ENCODE peak calls at places on chromosomes 13 and 19, in five cellular contexts. E, B, I, H and V are unnamed samples.
A peak's percentile ranks its signal among the peaks of the same experiment; 100 is the strongest.

GRCh38 chr13:46340631-46341111 is 46.4 kb downstream of the RUBCNL start:
- DNase-seq in I (no peak), E (no peak), B (no peak), H (no peak), V (no peak)

GRCh38 chr13:106524108-106524507 is 11.4 kb downstream of the EFNB2 start:
- DNase-seq in I (no peak), H (no peak), B (no peak), E (no peak), V (no peak)

GRCh38 chr13:69856331-69856730 is 251.3 kb upstream of the ATXN8OS start:
- DNase-seq in B (peak; percentile 44), I (no peak), E (no peak), H (no peak), V (no peak)

GRCh38 chr13:98065468-98065867 is 77.4 kb upstream of the FARP1 start:
- DNase-seq in I (no peak), H (no peak), B (no peak), E (no peak), V (no peak)

GRCh38 chr19:40247735-40248262 is 21.3 kb upstream of the CCNP start:
- DNase-seq in H (no peak), B (no peak), I (no peak), E (no peak), V (no peak)

GRCh38 chr13:45950343-45950995 is 98.9 kb upstream of the SIAH3 start:
- DNase-seq in H (no peak), E (no peak), I (no peak), B (no peak), V (no peak)

GRCh38 chr13:101092985-101093384 is 323.3 kb downstream of the NALCN start:
- DNase-seq in B (no peak), E (no peak), I (no peak), H (no peak), V (no peak)

GRCh38 chr19:21765151-21765550 is 2.2 kb downstream of the ZNF100 start:
- DNase-seq in E (no peak), B (no peak), H (no peak), I (no peak), V (no peak)

GRCh38 chr13:47175172-47175806 is 278.4 kb upstream of the HTR2A start:
- DNase-seq in I (no peak), B (no peak), H (peak; percentile 73), E (no peak), V (peak; percentile 62)

GRCh38 chr19:18503971-18504885 is 17.6 kb downstream of the ELL start:
- DNase-seq in B (no peak), H (no peak), I (no peak), E (no peak), V (no peak)

GRCh38 chr19:49224856-49225255 is 67.3 kb downstream of the TRPM4 start:
- DNase-seq in B (peak; percentile 74), H (no peak), E (peak; percentile 9), I (peak; percentile 17), V (no peak)

GRCh38 chr19:741506-742131 is 9.3 kb upstream of the MISP start:
- DNase-seq in I (no peak), H (no peak), E (no peak), B (peak; percentile 70), V (no peak)

GRCh38 chr13:40438999-40439797 is 227.2 kb downstream of the FOXO1 start:
- DNase-seq in B (no peak), E (no peak), H (no peak), I (no peak), V (no peak)

GRCh38 chr19:20259615-20260014 is 92.6 kb downstream of the ZNF486 start:
- DNase-seq in H (no peak), I (no peak), B (no peak), E (no peak), V (no peak)

GRCh38 chr19:27833031-27833430 is 1379.9 kb downstream of the UQCRFS1 start:
- DNase-seq in I (no peak), B (no peak), E (no peak), H (no peak), V (no peak)

GRCh38 chr19:47176071-47176626 is 45.5 kb downstream of the SAE1 start:
- DNase-seq in E (no peak), I (no peak), B (no peak), H (peak; percentile 74), V (no peak)

GRCh38 chr13:51453959-51454703 is 1.3 kb upstream of the INTS6 start:
- DNase-seq in E (peak; percentile 28), H (no peak), I (no peak), B (peak; percentile 35), V (no peak)

GRCh38 chr19:2089001-2089711 is 7.0 kb downstream of the MOB3A start:
- DNase-seq in I (no peak), E (no peak), B (no peak), H (no peak), V (no peak)

GRCh38 chr13:35723820-35724219 is 247.3 kb upstream of the MAB21L1 start:
- DNase-seq in I (no peak), B (no peak), H (no peak), E (no peak), V (no peak)

GRCh38 chr13:99756281-99756680 is 215.3 kb downstream of the ZIC5 start:
- DNase-seq in E (no peak), I (no peak), H (no peak), B (no peak), V (no peak)

GRCh38 chr19:32798201-32798600 is 71.4 kb downstream of the SLC7A9 start:
- DNase-seq in E (no peak), H (no peak), B (no peak), I (no peak), V (no peak)

GRCh38 chr19:12801466-12802266 is at the start of the genes PRDX2 and THSD8:
- DNase-seq in B (peak; percentile 93), I (no peak), E (peak; percentile 74), H (no peak), V (no peak)

GRCh38 chr13:85825454-85825853 is 26.2 kb upstream of the SLITRK6 start:
- DNase-seq in B (no peak), I (no peak), H (no peak), E (no peak), V (no peak)

GRCh38 chr19:10421240-10421948 is 1.1 kb downstream of the PDE4A start:
- DNase-seq in E (no peak), B (no peak), I (no peak), H (no peak), V (no peak)

GRCh38 chr19:32581704-32582164 is 744 bp downstream of the PDCD5 start:
- DNase-seq in B (peak; percentile 57), I (no peak), H (no peak), E (no peak), V (no peak)

GRCh38 chr13:20136781-20137703 is 23.8 kb downstream of the GJA3 start:
- DNase-seq in B (peak; percentile 79), I (no peak), E (peak; percentile 27), H (no peak), V (no peak)

GRCh38 chr19:43560687-43561086 is 14.6 kb downstream of the XRCC1 start:
- DNase-seq in I (no peak), B (no peak), H (no peak), E (no peak), V (no peak)

GRCh38 chr13:96652506-96652905 is 341.8 kb downstream of the OXGR1 start:
- DNase-seq in B (no peak), E (no peak), H (no peak), I (no peak), V (no peak)

GRCh38 chr13:23469901-23470525 is 36.5 kb upstream of the SACS start:
- DNase-seq in I (no peak), B (peak; percentile 69), E (no peak), H (peak; percentile 79), V (peak; percentile 81)

GRCh38 chr19:39209196-39209595 is 5.1 kb upstream of the SYCN start:
- DNase-seq in B (no peak), E (no peak), I (no peak), H (no peak), V (no peak)

GRCh38 chr19:8600816-8601215 is 9.7 kb downstream of the ADAMTS10 start:
- DNase-seq in B (no peak), I (no peak), E (no peak), H (no peak), V (no peak)

GRCh38 chr19:7230826-7231225 is 63.4 kb downstream of the INSR start:
- DNase-seq in B (no peak), E (no peak), I (no peak), H (no peak), V (no peak)